ENCODE peak calls at places on chromosomes 13 and 19, in six cellular contexts. G, D, Z, K, T and C are unnamed samples.

GRCh38 chr13:38582133-38582532 is 104.7 kb upstream of the FREM2 start:
- DNase-seq in G (peak; percentile 2), D (no peak), Z (no peak), K (peak; percentile 20), T (no peak), C (no peak)

GRCh38 chr13:45615501-45616101 is at the start of gene ERICH6B:
- DNase-seq in G (no peak), D (no peak), Z (no peak), K (no peak), T (peak; percentile 68), C (no peak)

GRCh38 chr19:5078666-5079409 is 109.9 kb downstream of the KDM4B start:
- DNase-seq in G (no peak), D (no peak), Z (no peak), K (no peak), T (no peak), C (no peak)

GRCh38 chr13:20177049-20177831 is 15.5 kb downstream of the GJB2 start:
- DNase-seq in G (no peak), D (no peak), Z (no peak), K (no peak), T (no peak), C (no peak)

GRCh38 chr19:43880483-43880882 is 53.4 kb downstream of the ZNF283 start:
- DNase-seq in G (no peak), D (no peak), Z (no peak), K (no peak), T (no peak), C (no peak)

GRCh38 chr19:9913237-9914000 is 22.9 kb downstream of the OLFM2 start:
- DNase-seq in G (peak; percentile 29), D (no peak), Z (peak; percentile 28), K (peak; percentile 90), T (peak; percentile 42), C (no peak)

GRCh38 chr13:19952850-19953249 is 5.7 kb upstream of the ZMYM2 start:
- DNase-seq in G (no peak), D (no peak), Z (no peak), K (no peak), T (no peak), C (no peak)

GRCh38 chr13:100075700-100076587 is 12.9 kb upstream of the PCCA start:
- DNase-seq in G (no peak), D (no peak), Z (no peak), K (no peak), T (no peak), C (no peak)

GRCh38 chr19:41478171-41478570 is 35.2 kb downstream of the ERICH4 start:
- DNase-seq in G (no peak), D (no peak), Z (no peak), K (no peak), T (no peak), C (no peak)

GRCh38 chr13:31982540-31982939 is 49.0 kb upstream of the FRY start:
- DNase-seq in G (peak; percentile 23), D (peak; percentile 41), Z (peak; percentile 87), K (peak; percentile 54), T (no peak), C (peak; percentile 83)

GRCh38 chr13:81487151-81487550 is 1146.2 kb upstream of the SPRY2 start:
- DNase-seq in G (no peak), D (no peak), Z (no peak), K (peak; percentile 1), T (no peak), C (no peak)

GRCh38 chr19:50878851-50879250 is 5.6 kb downstream of the KLK2 start:
- DNase-seq in G (no peak), D (no peak), Z (no peak), K (no peak), T (no peak), C (no peak)

GRCh38 chr19:16829822-16830289 is 658 bp downstream of the SIN3B start:
- DNase-seq in G (no peak), D (no peak), Z (no peak), K (peak; percentile 54), T (no peak), C (no peak)

GRCh38 chr19:16828990-16829821 is at the start of gene SIN3B:
- DNase-seq in G (peak; percentile 60), D (peak; percentile 64), Z (peak; percentile 89), K (peak; percentile 97), T (peak; percentile 93), C (peak; percentile 92)

GRCh38 chr19:16822648-16823047 is 6.5 kb upstream of the SIN3B start:
- DNase-seq in G (no peak), D (no peak), Z (no peak), K (no peak), T (no peak), C (no peak)

GRCh38 chr19:16824658-16825311 is 4.4 kb upstream of the SIN3B start:
- DNase-seq in G (no peak), D (no peak), Z (no peak), K (no peak), T (no peak), C (no peak)

DNA sequence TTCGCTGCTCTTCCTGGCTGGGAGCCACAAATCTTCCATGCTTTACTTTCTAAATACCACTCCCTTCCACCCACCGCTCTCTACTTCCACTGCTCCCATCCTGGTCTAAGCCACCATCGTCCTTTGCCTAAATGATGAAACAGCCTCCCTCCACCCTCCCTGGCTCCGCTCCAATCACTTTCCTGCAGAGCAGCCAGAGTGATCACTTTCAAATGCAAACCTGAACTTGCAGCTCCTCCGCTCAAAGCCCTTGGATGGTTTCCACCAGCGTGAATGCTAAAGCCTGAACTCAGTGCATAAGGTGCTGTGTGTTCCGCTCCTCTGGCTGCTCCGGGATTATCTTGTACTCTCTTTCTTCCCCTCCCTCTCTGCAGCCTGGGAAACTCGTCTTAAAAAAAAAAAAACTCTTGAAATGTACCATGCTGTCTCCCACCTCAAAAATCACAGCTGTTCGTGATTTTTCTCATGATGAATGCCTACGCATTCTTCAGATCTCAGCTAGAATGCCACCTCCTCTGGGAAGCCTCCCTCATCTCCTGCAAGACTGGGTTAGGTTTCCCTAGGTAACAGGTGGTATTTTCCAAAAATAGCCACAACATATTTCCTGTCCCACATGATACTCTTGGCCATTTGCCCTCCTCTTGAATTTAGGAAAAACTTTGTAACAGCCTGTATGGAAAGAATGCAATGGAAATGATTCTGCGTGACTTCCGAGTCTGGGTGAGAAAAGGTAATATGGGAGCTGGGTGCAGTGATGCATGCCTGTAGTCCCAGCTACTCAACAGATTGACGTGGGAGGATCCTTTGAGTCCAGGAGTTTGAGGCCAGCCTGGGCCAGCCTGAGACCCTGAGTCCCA is 3.7 kb upstream of the SIN3B start:
- DNase-seq in G (no peak), D (peak; percentile 28), Z (peak; percentile 53), K (peak; percentile 33), T (peak; percentile 80), C (peak; percentile 85)
- TF ChIP-seq EP300 in G (no peak), D (no peak), Z (no peak), K (no peak), T (no peak), C (no peak)

GRCh38 chr19:18647371-18647767 is 10.5 kb downstream of the KLHL26 start:
- DNase-seq in G (no peak), D (no peak), Z (no peak), K (no peak), T (no peak), C (no peak)

GRCh38 chr19:18645035-18645511 is 8.2 kb downstream of the KLHL26 start:
- DNase-seq in G (no peak), D (no peak), Z (no peak), K (no peak), T (no peak), C (no peak)

GRCh38 chr19:18646535-18647370 is 9.9 kb downstream of the KLHL26 start:
- DNase-seq in G (no peak), D (no peak), Z (no peak), K (no peak), T (no peak), C (no peak)

GRCh38 chr19:18647807-18648206 is 11.0 kb downstream of the KLHL26 start:
- DNase-seq in G (no peak), D (no peak), Z (no peak), K (no peak), T (no peak), C (no peak)

GRCh38 chr19:18644144-18645034 is 7.6 kb downstream of the KLHL26 start:
- DNase-seq in G (no peak), D (no peak), Z (no peak), K (no peak), T (no peak), C (no peak)
- TF ChIP-seq CTCF in G (no peak), D (peak; percentile 14), Z (no peak), K (no peak), T (no peak), C (no peak)

GRCh38 chr19:17353386-17353785 is 16.0 kb downstream of the GTPBP3 start:
- DNase-seq in G (no peak), D (no peak), Z (no peak), K (no peak), T (no peak), C (no peak)

GRCh38 chr19:17359905-17360800 is 17.0 kb downstream of the PLVAP start:
- DNase-seq in G (no peak), D (no peak), Z (no peak), K (no peak), T (no peak), C (no peak)

GRCh38 chr19:17357724-17358123 is 19.4 kb downstream of the PLVAP start:
- DNase-seq in G (no peak), D (no peak), Z (no peak), K (no peak), T (no peak), C (no peak)

GRCh38 chr19:17357078-17357666 is 19.8 kb downstream of the GTPBP3 start:
- DNase-seq in G (no peak), D (no peak), Z (no peak), K (no peak), T (no peak), C (no peak)

GRCh38 chr19:17358395-17358794 is 18.7 kb downstream of the PLVAP start:
- DNase-seq in G (peak; percentile 63), D (no peak), Z (no peak), K (no peak), T (no peak), C (no peak)
- TF ChIP-seq EP300 in G (no peak), D (peak; percentile 45), Z (peak; percentile 13), K (no peak), T (no peak), C (no peak)

DNA sequence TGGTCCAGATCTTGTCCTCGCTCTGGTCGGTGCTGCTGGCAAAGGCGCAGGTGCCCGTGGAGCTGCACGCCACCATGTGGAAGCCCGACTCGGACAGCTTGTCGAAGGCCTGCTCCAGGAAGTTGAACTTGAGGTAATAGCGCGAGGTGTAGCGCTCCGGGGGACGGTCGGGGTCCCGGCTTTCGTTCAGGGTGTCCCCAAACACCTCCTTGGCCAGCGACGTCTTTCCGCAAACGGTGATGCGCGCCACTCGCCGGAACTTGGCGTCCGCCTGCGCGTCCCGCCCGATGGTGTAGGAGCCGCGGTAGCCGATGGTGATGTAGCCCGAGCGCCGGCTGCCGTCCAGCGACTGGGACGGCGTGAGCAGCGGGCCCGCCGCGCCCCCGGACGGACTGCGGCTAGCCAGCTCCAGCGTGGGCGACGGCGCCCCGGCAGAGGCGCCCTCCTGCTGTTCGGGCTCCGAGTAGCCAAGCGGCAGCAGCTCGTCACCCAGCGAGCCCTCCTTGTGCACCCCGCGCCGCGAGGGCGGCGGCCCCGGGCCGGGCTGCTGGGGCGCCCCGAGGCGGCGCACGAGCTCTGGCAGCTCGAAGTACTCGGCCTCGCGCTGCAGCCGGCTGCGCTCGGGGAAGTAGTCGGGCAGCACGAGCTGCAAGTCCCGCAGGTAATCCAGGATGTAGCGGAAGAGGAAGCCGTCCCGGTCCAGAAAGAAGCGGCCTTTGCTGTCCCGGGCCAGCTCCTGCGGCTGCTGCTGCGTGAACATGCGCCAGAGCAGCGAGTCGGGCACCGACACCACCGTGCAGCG is 801 bp downstream of the KCTD12 start:
- DNase-seq in G (peak; percentile 19), D (peak; percentile 68), Z (peak; percentile 73), K (peak; percentile 81), T (peak; percentile 81), C (peak; percentile 90)
- TF ChIP-seq CTCF in G (peak; percentile 19), D (peak; percentile 50), Z (peak; percentile 27), K (peak; percentile 50), T (no peak), C (peak; percentile 23)